ENCODE peak calls at places on chromosomes 3 and 15, in five cellular contexts. R, L, Z, G and U are unnamed samples.
A peak's percentile ranks its signal among the peaks of the same experiment; 100 is the strongest.

GRCh38 chr15:29050870-29051269 is 165.1 kb downstream of the APBA2 start:
- DNase-seq in R (no peak), Z (no peak), L (peak; percentile 44), G (no peak), U (no peak)

GRCh38 chr3:194076486-194076885 is 59.5 kb upstream of the HES1 start:
- DNase-seq in G (no peak), L (no peak), Z (peak; percentile 58), R (no peak), U (no peak)

GRCh38 chr15:99433026-99433756 is 132.6 kb upstream of the MEF2A start:
- DNase-seq in R (no peak), L (no peak), Z (no peak), G (peak; percentile 28), U (peak; percentile 38)

GRCh38 chr3:153357436-153357835 is 195.4 kb downstream of the RAP2B start:
- DNase-seq in R (no peak), G (no peak), L (no peak), Z (no peak), U (no peak)

GRCh38 chr15:37788330-37788729 is 146.1 kb upstream of the TMCO5A start:
- DNase-seq in G (no peak), R (no peak), Z (no peak), L (no peak), U (no peak)

GRCh38 chr3:189813652-189814245 is 182.6 kb downstream of the TP63 start:
- DNase-seq in R (no peak), G (no peak), Z (no peak), L (no peak), U (no peak)

GRCh38 chr3:38524141-38524739 is 28.1 kb downstream of the EXOG start:
- DNase-seq in Z (no peak), R (no peak), G (no peak), L (peak; percentile 46), U (no peak)

GRCh38 chr3:41653575-41654239 is 308.2 kb downstream of the ULK4 start:
- DNase-seq in R (no peak), L (no peak), G (no peak), Z (no peak), U (no peak)

GRCh38 chr15:66404532-66404931 is 17.8 kb downstream of the MAP2K1 start:
- DNase-seq in R (no peak), L (no peak), G (no peak), Z (no peak), U (no peak)

GRCh38 chr15:57031605-57032004 is 113.2 kb downstream of the TCF12 start:
- DNase-seq in Z (peak; percentile 15), R (no peak), G (no peak), L (peak; percentile 49), U (no peak)

GRCh38 chr15:68666120-68666811 is 87.5 kb downstream of the CORO2B start:
- DNase-seq in G (peak; percentile 12), R (no peak), Z (no peak), L (no peak), U (no peak)

GRCh38 chr3:196284396-196284795 is 3.1 kb downstream of the PCYT1A start:
- DNase-seq in Z (no peak), R (no peak), L (no peak), G (no peak), U (no peak)

GRCh38 chr3:134235677-134236076 is 15.0 kb downstream of the RYK start:
- DNase-seq in G (no peak), L (no peak), Z (no peak), R (no peak), U (no peak)

GRCh38 chr3:138479355-138479964 is 45.0 kb downstream of the ESYT3 start:
- DNase-seq in Z (peak; percentile 60), L (peak; percentile 12), G (no peak), R (no peak), U (no peak)

GRCh38 chr15:96693990-96694517 is 363.6 kb downstream of the NR2F2 start:
- DNase-seq in Z (no peak), R (no peak), G (no peak), L (no peak), U (peak; percentile 5)

GRCh38 chr15:34119291-34119690 is 17.4 kb downstream of the PGBD4 start:
- DNase-seq in Z (no peak), L (peak; percentile 18), R (no peak), G (no peak), U (peak; percentile 5)

GRCh38 chr15:70789213-70789612 is 25.9 kb upstream of the UACA start:
- DNase-seq in L (peak; percentile 74), G (no peak), R (no peak), Z (no peak), U (no peak)

GRCh38 chr3:185693985-185694675 is 108.0 kb downstream of the SENP2 start:
- DNase-seq in L (peak; percentile 40), R (no peak), G (no peak), Z (no peak), U (no peak)

GRCh38 chr15:31136016-31136415 is 34.5 kb upstream of the TRPM1 start:
- DNase-seq in Z (no peak), G (no peak), L (no peak), R (no peak), U (no peak)

GRCh38 chr15:91790826-91791225 is 62.7 kb upstream of the SLCO3A1 start:
- DNase-seq in R (no peak), G (no peak), Z (no peak), L (no peak), U (peak; percentile 22)

DNA sequence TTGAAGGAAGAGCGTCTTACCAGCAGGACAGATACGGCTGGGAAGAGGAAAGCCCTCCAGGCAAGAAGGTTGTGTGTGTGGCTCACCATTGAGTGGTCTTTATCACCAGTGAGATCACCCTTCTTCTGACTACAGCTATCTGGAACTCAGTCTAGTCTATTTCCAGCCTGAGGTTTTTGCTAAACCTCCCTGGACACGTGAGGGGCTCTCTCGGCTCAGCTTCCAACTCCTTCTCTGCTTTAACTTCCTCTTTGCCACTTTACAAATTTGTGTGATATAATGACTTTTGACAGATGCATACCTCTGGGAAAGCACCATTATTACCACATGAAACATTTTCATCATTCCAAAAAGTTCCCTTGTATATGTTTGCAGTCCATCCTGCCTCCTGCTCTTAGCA is 15.3 kb upstream of the ROPN1 start:
- DNase-seq in L (peak; percentile 57), Z (no peak), R (no peak), G (no peak), U (no peak)
- H3K4me3 ChIP-seq in L (no peak overlapping the region), Z (no peak overlapping the region), R (no peak overlapping the region), G (no peak overlapping the region), U (no peak overlapping the region)

GRCh38 chr3:59698091-59698490 is 648.3 kb upstream of the CFAP20DC start:
- DNase-seq in Z (no peak), L (no peak), G (no peak), R (no peak), U (no peak)
- H3K36me3 ChIP-seq in Z (no peaks in the 10 kb centered on the region), L (no peaks in the 10 kb centered on the region), G (no peaks in the 10 kb centered on the region), R (no peaks in the 10 kb centered on the region), U (no peaks in the 10 kb centered on the region)

GRCh38 chr15:60745469-60745971 is 266.6 kb upstream of the ICE2 start:
- DNase-seq in L (no peak), G (peak; percentile 62), Z (peak; percentile 29), R (peak; percentile 35), U (peak; percentile 41)
- H3K27me3 ChIP-seq in L (no peaks in the 10 kb centered on the region), G (no peaks in the 10 kb centered on the region), Z (no peaks in the 10 kb centered on the region), R (no peaks in the 10 kb centered on the region), U (no peaks in the 10 kb centered on the region)

DNA sequence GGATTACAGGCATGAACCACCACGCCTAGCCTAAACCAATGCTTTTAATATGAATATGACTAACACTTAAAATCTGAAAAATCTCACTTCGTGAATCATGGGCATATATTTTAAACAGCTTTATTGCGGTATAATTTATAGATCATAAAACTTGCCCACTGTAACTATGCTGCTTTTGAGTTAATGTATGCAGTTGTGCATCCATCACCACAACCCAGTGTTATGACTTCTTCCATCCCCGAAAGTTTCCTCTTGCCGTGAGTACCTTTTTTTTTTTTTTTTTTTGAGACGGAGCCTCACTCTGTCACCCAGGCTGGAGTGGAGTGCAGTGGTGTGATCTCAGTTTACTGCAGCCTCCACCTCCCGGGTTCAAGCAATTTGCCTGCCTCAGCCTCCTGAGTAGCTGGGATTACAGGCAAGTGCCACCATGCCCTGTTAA is 7.1 kb downstream of the KAT2B start:
- DNase-seq in L (no peak), G (no peak), Z (no peak), R (no peak), U (no peak)
- H3K4me3 ChIP-seq in L (no peak overlapping the region), G (no peak overlapping the region), Z (no peak overlapping the region), R (no peak overlapping the region), U (no peak overlapping the region)

GRCh38 chr3:58152225-58153015 is 58.4 kb downstream of the DNASE1L3 start:
- DNase-seq in Z (no peak), R (no peak), L (no peak), G (no peak), U (no peak)
- H3K36me3 ChIP-seq in Z (peaks cover 40% of the 10 kb centered on the region), R (peaks cover 84% of the 10 kb centered on the region), L (peaks cover 80% of the 10 kb centered on the region), G (no peaks in the 10 kb centered on the region), U (peaks cover 58% of the 10 kb centered on the region)

GRCh38 chr3:130755666-130756065 is 9.0 kb upstream of the PIK3R4 start:
- DNase-seq in L (no peak), Z (no peak), G (no peak), R (no peak), U (no peak)
- H3K27me3 ChIP-seq in L (no peaks in the 10 kb centered on the region), Z (no peaks in the 10 kb centered on the region), G (no peaks in the 10 kb centered on the region), R (no peaks in the 10 kb centered on the region), U (no peaks in the 10 kb centered on the region)